ENCODE peak calls at places on chromosome 10, in seven cellular contexts. W is sigmoid colon; K is activated CD8-positive, alpha-beta memory T cell treated with anti-CD3 and anti-CD28 coated beads for 24 hours; D is NCI-H2171 treated with DMSO at 0.1 percent for 48 hours; R is stimulated activated CD8-positive, alpha-beta memory T cell treated with anti-CD3 and anti-CD28 coated beads, Interleukin-15, amount 100 ng/mL, for 24 hours; P is amygdala; Z is HTR-8/SVneo. Y is an unnamed sample.

GRCh38 chr10:3148041-3148440 is 24.5 kb downstream of the PITRM1 start:
- DNase-seq in K (no peak), D (no peak), Z (no peak), P (no peak), R (no peak), W (peak; percentile 42), Y (no peak)

GRCh38 chr10:84522612-84523462 is 194.4 kb downstream of the CCSER2 start:
- DNase-seq in D (no peak), K (no peak), Z (no peak), W (no peak), R (no peak), P (no peak), Y (no peak)

GRCh38 chr10:63711866-63712716 is 190.9 kb downstream of the REEP3 start:
- DNase-seq in P (peak; percentile 72), R (no peak), K (no peak), Z (peak; percentile 63), W (peak; percentile 98), D (peak; percentile 92), Y (peak; percentile 94)

GRCh38 chr10:29946953-29947700 is 112.3 kb downstream of the JCAD start:
- DNase-seq in Z (peak; percentile 49), P (no peak), W (peak; percentile 88), D (no peak), R (no peak), K (no peak), Y (peak; percentile 17)

GRCh38 chr10:24872049-24872789 is 80.2 kb downstream of the PRTFDC1 start:
- DNase-seq in P (no peak), W (no peak), D (no peak), R (no peak), Z (no peak), K (no peak), Y (no peak)

GRCh38 chr10:69696073-69696731 is 66.2 kb downstream of the FAM241B start:
- DNase-seq in W (peak; percentile 18), D (no peak), K (no peak), R (no peak), P (no peak), Z (peak; percentile 72), Y (peak; percentile 73)

GRCh38 chr10:116771101-116771705 is 28.8 kb upstream of the HSPA12A start:
- DNase-seq in R (no peak), Z (peak; percentile 44), D (no peak), P (no peak), K (no peak), W (peak; percentile 89), Y (no peak)

GRCh38 chr10:76175533-76176165 is 744.2 kb downstream of the LRMDA start:
- DNase-seq in P (no peak), Z (no peak), K (no peak), R (no peak), D (no peak), W (no peak), Y (no peak)

GRCh38 chr10:15182541-15183207 is 14.2 kb upstream of the NMT2 start:
- DNase-seq in K (no peak), Z (no peak), P (no peak), R (no peak), D (no peak), W (no peak), Y (no peak)

GRCh38 chr10:22619111-22619510 is 95.3 kb downstream of the PIP4K2A start:
- DNase-seq in Z (no peak), R (no peak), K (no peak), D (no peak), P (no peak), W (no peak), Y (no peak)

GRCh38 chr10:93150289-93150688 is 76.6 kb downstream of the CYP26A1 start:
- DNase-seq in R (no peak), P (no peak), W (no peak), K (no peak), D (no peak), Z (peak; percentile 27), Y (no peak)

GRCh38 chr10:86688398-86688921 is 20.1 kb downstream of the LDB3 start:
- DNase-seq in R (peak; percentile 18), D (peak; percentile 55), W (peak; percentile 85), K (peak; percentile 73), Z (peak; percentile 78), P (peak; percentile 12), Y (peak; percentile 73)